ENCODE peak calls at places on chromosomes 3 and 15, in seven cellular contexts. One of them, this sample, is unnamed. For H3K4me1, the result is how much of the 10 kb centered on the place peaks cover.

GRCh38 chr15:81337713-81338157 is 13.8 kb upstream of the STARD5 start:
- DNase-seq in HCT116: no peak
- DNase-seq in gastrocnemius medialis: no peak
- DNase-seq in tibial artery: no peak
- DNase-seq in cardiac muscle cell: no peak
- DNase-seq in left lung: no peak
- DNase-seq in Peyer's patch: no peak
- DNase-seq in this sample: no peak

GRCh38 chr3:195802261-195802701 is 9.4 kb downstream of the MUC4 start:
- DNase-seq in tibial artery: no peak
- DNase-seq in HCT116: no peak
- DNase-seq in gastrocnemius medialis: no peak
- DNase-seq in cardiac muscle cell: no peak
- DNase-seq in left lung: no peak
- DNase-seq in Peyer's patch: no peak
- DNase-seq in this sample: no peak

GRCh38 chr15:55253580-55253979 is 36.0 kb downstream of the RAB27A start:
- DNase-seq in left lung: no peak
- DNase-seq in HCT116: no peak
- DNase-seq in tibial artery: no peak
- DNase-seq in Peyer's patch: no peak
- DNase-seq in cardiac muscle cell: no peak
- DNase-seq in gastrocnemius medialis: no peak
- DNase-seq in this sample: no peak

GRCh38 chr3:64267774-64268604 is 42.7 kb upstream of the PRICKLE2 start:
- DNase-seq in cardiac muscle cell: peak
- DNase-seq in Peyer's patch: no peak
- DNase-seq in left lung: peak
- DNase-seq in tibial artery: peak
- DNase-seq in HCT116: no peak
- DNase-seq in gastrocnemius medialis: peak
- DNase-seq in this sample: peak

GRCh38 chr15:85407421-85408269 is 27.2 kb downstream of the AKAP13 start:
- DNase-seq in Peyer's patch: no peak
- DNase-seq in left lung: peak
- DNase-seq in tibial artery: no peak
- DNase-seq in HCT116: no peak
- DNase-seq in gastrocnemius medialis: no peak
- DNase-seq in cardiac muscle cell: no peak
- DNase-seq in this sample: no peak

GRCh38 chr3:52195297-52195597 is 2.7 kb upstream of the ALAS1 start:
- DNase-seq in Peyer's patch: no peak
- DNase-seq in gastrocnemius medialis: no peak
- DNase-seq in left lung: no peak
- DNase-seq in HCT116: no peak
- DNase-seq in tibial artery: no peak
- DNase-seq in cardiac muscle cell: no peak
- DNase-seq in this sample: no peak

GRCh38 chr3:172138792-172139507 is 99.6 kb downstream of the FNDC3B start:
- DNase-seq in tibial artery: peak
- DNase-seq in Peyer's patch: no peak
- DNase-seq in HCT116: no peak
- DNase-seq in left lung: peak
- DNase-seq in cardiac muscle cell: peak
- DNase-seq in gastrocnemius medialis: peak
- DNase-seq in this sample: peak

GRCh38 chr15:96347181-96348111 is 16.9 kb downstream of the NR2F2 start:
- DNase-seq in gastrocnemius medialis: no peak
- DNase-seq in Peyer's patch: no peak
- DNase-seq in HCT116: no peak
- DNase-seq in left lung: no peak
- DNase-seq in cardiac muscle cell: no peak
- DNase-seq in tibial artery: peak
- DNase-seq in this sample: peak

GRCh38 chr3:139491966-139492365 is 15.7 kb upstream of the RBP2 start:
- DNase-seq in gastrocnemius medialis: no peak
- DNase-seq in tibial artery: no peak
- DNase-seq in Peyer's patch: no peak
- DNase-seq in left lung: no peak
- DNase-seq in cardiac muscle cell: no peak
- DNase-seq in HCT116: no peak
- DNase-seq in this sample: no peak

DNA sequence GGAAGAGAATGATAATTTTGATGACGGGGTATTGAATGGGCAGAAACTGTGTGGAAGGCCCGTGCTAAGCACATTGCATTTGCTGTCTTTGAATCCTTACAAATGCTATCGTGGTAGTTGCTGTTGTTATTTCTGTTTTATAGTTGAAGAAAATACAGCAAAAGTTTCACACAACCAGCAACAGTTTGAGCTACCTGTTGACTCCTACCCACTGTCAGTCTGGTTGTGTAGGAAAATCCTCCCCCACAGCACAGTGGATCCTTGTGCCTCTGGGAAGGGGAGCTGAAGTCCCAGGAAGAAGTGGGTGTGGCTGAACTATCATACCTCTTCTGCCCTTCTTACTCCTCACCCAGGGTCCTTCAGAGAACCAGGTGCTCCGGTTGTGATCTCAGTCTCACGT is 29.4 kb downstream of the MRAS start:
- DNase-seq in cardiac muscle cell: no peak
- DNase-seq in tibial artery: no peak
- DNase-seq in left lung: no peak
- DNase-seq in gastrocnemius medialis: no peak
- DNase-seq in HCT116: no peak
- DNase-seq in Peyer's patch: no peak
- DNase-seq in this sample: no peak
- H3K4me1 ChIP-seq in cardiac muscle cell: half or more
- H3K4me1 ChIP-seq in tibial artery: under half
- H3K4me1 ChIP-seq in left lung: under half
- H3K4me1 ChIP-seq in gastrocnemius medialis: half or more
- H3K4me1 ChIP-seq in HCT116: under half
- H3K4me1 ChIP-seq in Peyer's patch: under half
- H3K4me1 ChIP-seq in this sample: under half

GRCh38 chr3:30677347-30677685 is 70.9 kb downstream of the TGFBR2 start:
- DNase-seq in gastrocnemius medialis: no peak
- DNase-seq in tibial artery: no peak
- DNase-seq in Peyer's patch: no peak
- DNase-seq in cardiac muscle cell: no peak
- DNase-seq in left lung: no peak
- DNase-seq in HCT116: no peak
- DNase-seq in this sample: no peak

GRCh38 chr3:30676424-30677346 is 70.3 kb downstream of the TGFBR2 start:
- DNase-seq in Peyer's patch: no peak
- DNase-seq in HCT116: no peak
- DNase-seq in gastrocnemius medialis: no peak
- DNase-seq in left lung: no peak
- DNase-seq in tibial artery: no peak
- DNase-seq in cardiac muscle cell: no peak
- DNase-seq in this sample: no peak

GRCh38 chr3:30680789-30681188 is 74.4 kb downstream of the TGFBR2 start:
- DNase-seq in Peyer's patch: no peak
- DNase-seq in tibial artery: no peak
- DNase-seq in left lung: no peak
- DNase-seq in gastrocnemius medialis: no peak
- DNase-seq in HCT116: no peak
- DNase-seq in cardiac muscle cell: no peak
- DNase-seq in this sample: no peak

GRCh38 chr3:30681276-30682211 is 75.1 kb downstream of the TGFBR2 start:
- DNase-seq in Peyer's patch: no peak
- DNase-seq in HCT116: no peak
- DNase-seq in tibial artery: no peak
- DNase-seq in cardiac muscle cell: no peak
- DNase-seq in gastrocnemius medialis: no peak
- DNase-seq in left lung: no peak
- DNase-seq in this sample: peak

DNA sequence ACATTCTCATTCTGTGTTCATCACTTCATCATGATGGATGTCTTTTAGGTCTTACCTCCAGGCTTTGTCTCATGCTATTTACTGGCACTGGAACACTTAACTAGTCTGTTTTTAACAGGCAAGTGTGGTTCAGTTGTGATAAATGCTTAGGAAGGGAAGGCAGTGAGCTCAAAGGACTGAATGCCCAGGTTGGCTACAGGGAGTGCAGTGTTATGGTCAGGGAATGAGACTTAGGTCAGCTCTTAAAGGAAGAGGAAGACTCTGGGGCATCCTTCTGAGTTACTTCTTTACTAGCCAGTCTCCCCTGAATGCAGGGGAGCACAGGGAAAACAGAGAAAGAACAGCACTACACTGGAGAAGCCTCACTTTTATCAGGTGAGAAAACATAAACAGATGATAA is 72.6 kb downstream of the TGFBR2 start:
- DNase-seq in gastrocnemius medialis: no peak
- DNase-seq in tibial artery: no peak
- DNase-seq in cardiac muscle cell: no peak
- DNase-seq in Peyer's patch: no peak
- DNase-seq in HCT116: no peak
- DNase-seq in left lung: no peak
- DNase-seq in this sample: no peak
- H3K4me1 ChIP-seq in gastrocnemius medialis: under half
- H3K4me1 ChIP-seq in tibial artery: under half
- H3K4me1 ChIP-seq in cardiac muscle cell: under half
- H3K4me1 ChIP-seq in Peyer's patch: under half
- H3K4me1 ChIP-seq in HCT116: under half
- H3K4me1 ChIP-seq in left lung: half or more
- H3K4me1 ChIP-seq in this sample: under half

DNA sequence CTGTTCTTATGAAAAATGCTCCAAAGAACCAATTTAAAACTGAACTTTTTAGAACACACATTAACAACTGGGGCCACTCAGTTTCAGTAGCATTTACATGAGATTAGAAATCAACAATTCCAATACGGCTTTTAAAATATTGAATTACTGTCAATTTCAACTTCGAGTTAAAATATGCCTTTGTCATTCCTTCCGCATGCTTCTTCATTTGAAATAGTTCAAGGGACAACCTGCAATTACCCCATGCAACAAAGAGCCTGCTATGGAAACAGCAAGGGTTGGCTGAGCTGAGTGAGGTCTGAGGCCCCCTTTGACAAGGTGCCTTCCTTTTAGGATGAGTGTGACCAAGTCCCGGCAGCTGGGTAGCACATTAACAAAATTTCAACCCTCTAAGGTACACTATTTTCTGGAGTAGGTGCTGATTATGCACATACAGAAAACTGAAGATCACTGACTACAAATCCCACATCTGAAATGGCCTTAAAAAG is 11.6 kb downstream of the PDCD10 start:
- DNase-seq in gastrocnemius medialis: no peak
- DNase-seq in HCT116: no peak
- DNase-seq in cardiac muscle cell: no peak
- DNase-seq in tibial artery: no peak
- DNase-seq in left lung: no peak
- DNase-seq in Peyer's patch: no peak
- DNase-seq in this sample: no peak
- H3K4me1 ChIP-seq in gastrocnemius medialis: under half
- H3K4me1 ChIP-seq in HCT116: under half
- H3K4me1 ChIP-seq in cardiac muscle cell: under half
- H3K4me1 ChIP-seq in tibial artery: under half
- H3K4me1 ChIP-seq in left lung: under half
- H3K4me1 ChIP-seq in Peyer's patch: under half
- H3K4me1 ChIP-seq in this sample: under half

DNA sequence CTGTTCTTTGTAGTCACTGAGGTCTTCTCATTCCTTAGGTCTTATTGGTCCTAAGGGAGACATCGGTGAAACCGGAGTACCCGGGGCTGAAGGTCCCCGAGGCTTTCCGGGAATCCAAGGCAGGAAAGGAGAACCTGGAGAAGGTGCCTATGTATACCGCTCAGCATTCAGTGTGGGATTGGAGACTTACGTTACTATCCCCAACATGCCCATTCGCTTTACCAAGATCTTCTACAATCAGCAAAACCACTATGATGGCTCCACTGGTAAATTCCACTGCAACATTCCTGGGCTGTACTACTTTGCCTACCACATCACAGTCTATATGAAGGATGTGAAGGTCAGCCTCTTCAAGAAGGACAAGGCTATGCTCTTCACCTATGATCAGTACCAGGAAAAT is 11.6 kb downstream of the ADIPOQ start:
- DNase-seq in HCT116: no peak
- DNase-seq in cardiac muscle cell: no peak
- DNase-seq in gastrocnemius medialis: no peak
- DNase-seq in tibial artery: no peak
- DNase-seq in left lung: no peak
- DNase-seq in Peyer's patch: no peak
- DNase-seq in this sample: no peak
- H3K4me1 ChIP-seq in HCT116: under half
- H3K4me1 ChIP-seq in cardiac muscle cell: under half
- H3K4me1 ChIP-seq in gastrocnemius medialis: under half
- H3K4me1 ChIP-seq in tibial artery: under half
- H3K4me1 ChIP-seq in left lung: under half
- H3K4me1 ChIP-seq in Peyer's patch: under half
- H3K4me1 ChIP-seq in this sample: under half

GRCh38 chr3:129591932-129592331 is 14.5 kb downstream of the PLXND1 start:
- DNase-seq in cardiac muscle cell: no peak
- DNase-seq in tibial artery: no peak
- DNase-seq in Peyer's patch: no peak
- DNase-seq in gastrocnemius medialis: no peak
- DNase-seq in HCT116: no peak
- DNase-seq in left lung: no peak
- DNase-seq in this sample: no peak

GRCh38 chr3:129593230-129593594 is 13.3 kb downstream of the PLXND1 start:
- DNase-seq in Peyer's patch: no peak
- DNase-seq in tibial artery: no peak
- DNase-seq in left lung: no peak
- DNase-seq in gastrocnemius medialis: no peak
- DNase-seq in cardiac muscle cell: no peak
- DNase-seq in HCT116: no peak
- DNase-seq in this sample: no peak

GRCh38 chr3:129593595-129594339 is 12.7 kb downstream of the PLXND1 start:
- DNase-seq in left lung: no peak
- DNase-seq in HCT116: no peak
- DNase-seq in gastrocnemius medialis: no peak
- DNase-seq in cardiac muscle cell: no peak
- DNase-seq in Peyer's patch: peak
- DNase-seq in tibial artery: no peak
- DNase-seq in this sample: no peak

GRCh38 chr3:129594907-129595390 is 11.5 kb downstream of the PLXND1 start:
- DNase-seq in HCT116: no peak
- DNase-seq in Peyer's patch: no peak
- DNase-seq in gastrocnemius medialis: no peak
- DNase-seq in cardiac muscle cell: no peak
- DNase-seq in tibial artery: no peak
- DNase-seq in left lung: no peak
- DNase-seq in this sample: no peak

GRCh38 chr3:129592362-129593150 is 13.9 kb downstream of the PLXND1 start:
- DNase-seq in HCT116: no peak
- DNase-seq in Peyer's patch: no peak
- DNase-seq in tibial artery: peak
- DNase-seq in left lung: peak
- DNase-seq in cardiac muscle cell: no peak
- DNase-seq in gastrocnemius medialis: peak
- DNase-seq in this sample: peak
- H3K4me1 ChIP-seq in HCT116: under half
- H3K4me1 ChIP-seq in Peyer's patch: half or more
- H3K4me1 ChIP-seq in tibial artery: under half
- H3K4me1 ChIP-seq in left lung: half or more
- H3K4me1 ChIP-seq in cardiac muscle cell: under half
- H3K4me1 ChIP-seq in gastrocnemius medialis: half or more
- H3K4me1 ChIP-seq in this sample: under half

GRCh38 chr3:71309886-71310285 is 273.6 kb downstream of the FOXP1 start:
- DNase-seq in HCT116: no peak
- DNase-seq in tibial artery: no peak
- DNase-seq in Peyer's patch: no peak
- DNase-seq in left lung: no peak
- DNase-seq in gastrocnemius medialis: no peak
- DNase-seq in cardiac muscle cell: no peak
- DNase-seq in this sample: no peak
- H3K4me1 ChIP-seq in HCT116: under half
- H3K4me1 ChIP-seq in tibial artery: under half
- H3K4me1 ChIP-seq in Peyer's patch: under half
- H3K4me1 ChIP-seq in left lung: under half
- H3K4me1 ChIP-seq in gastrocnemius medialis: under half
- H3K4me1 ChIP-seq in cardiac muscle cell: under half
- H3K4me1 ChIP-seq in this sample: under half

GRCh38 chr15:63227689-63228088 is 38.3 kb downstream of the RAB8B start:
- DNase-seq in HCT116: no peak
- DNase-seq in left lung: no peak
- DNase-seq in tibial artery: no peak
- DNase-seq in cardiac muscle cell: no peak
- DNase-seq in gastrocnemius medialis: no peak
- DNase-seq in Peyer's patch: no peak
- DNase-seq in this sample: no peak
- H3K4me1 ChIP-seq in HCT116: under half
- H3K4me1 ChIP-seq in left lung: half or more
- H3K4me1 ChIP-seq in tibial artery: under half
- H3K4me1 ChIP-seq in cardiac muscle cell: under half
- H3K4me1 ChIP-seq in gastrocnemius medialis: under half
- H3K4me1 ChIP-seq in Peyer's patch: under half
- H3K4me1 ChIP-seq in this sample: under half

This sample was measured in uterus.